ENCODE peak calls at places on chromosomes 6 and 20, in ten cellular contexts. K is epithelial cell of esophagus, A is GM06990, I is Calu3, F is right lobe of liver, J is psoas muscle, W is cardiac fibroblast, N is cardiac muscle cell, O is suprapubic skin, X is tibial nerve. G is an unnamed sample.

GRCh38 chr20:38278763-38279162 is 18.2 kb upstream of the KIAA1755 start:
- DNase-seq in N (no peak), X (no peak), O (peak), F (peak), W (no peak), I (no peak), K (no peak), J (no peak), A (no peak), G (no peak)

GRCh38 chr20:43409041-43409913 is 48.4 kb upstream of the SRSF6 start:
- DNase-seq in K (peak), I (peak), F (no peak), A (no peak), J (no peak), X (no peak), N (peak), O (no peak), W (peak), G (no peak)

GRCh38 chr6:25286891-25287290 is 7.7 kb downstream of the CARMIL1 start:
- DNase-seq in W (no peak), J (no peak), N (no peak), X (no peak), O (no peak), A (no peak), F (no peak), K (peak), I (no peak), G (no peak)

GRCh38 chr20:9298906-9299305 is 215.5 kb upstream of the LAMP5 start:
- DNase-seq in F (no peak), W (no peak), X (no peak), A (no peak), O (no peak), I (no peak), K (peak), N (no peak), J (no peak), G (no peak)

GRCh38 chr6:11179088-11179977 is 53.1 kb downstream of the NEDD9 start:
- DNase-seq in K (no peak), J (no peak), W (no peak), X (no peak), F (no peak), I (peak), O (no peak), A (no peak), N (no peak), G (no peak)

GRCh38 chr20:24451992-24452391 is 17.4 kb upstream of the SYNDIG1 start:
- DNase-seq in W (no peak), J (no peak), A (no peak), K (no peak), O (no peak), N (no peak), F (no peak), X (no peak), I (no peak), G (no peak)

GRCh38 chr6:1481326-1481725 is 92.0 kb downstream of the FOXF2 start:
- DNase-seq in F (peak), J (no peak), N (no peak), A (no peak), O (no peak), K (peak), W (peak), X (no peak), I (no peak), G (no peak)

GRCh38 chr20:50110141-50111047 is 2.6 kb downstream of the UBE2V1 start:
- DNase-seq in N (no peak), O (peak), J (no peak), F (no peak), K (peak), A (peak), W (peak), X (no peak), I (no peak), G (peak)

GRCh38 chr6:149289192-149289741 is 28.2 kb upstream of the TAB2 start:
- DNase-seq in O (no peak), K (no peak), N (no peak), X (no peak), J (no peak), A (no peak), F (no peak), W (no peak), I (no peak), G (no peak)

GRCh38 chr6:36524871-36525270 is 22.4 kb downstream of the STK38 start:
- DNase-seq in J (no peak), N (no peak), O (no peak), A (no peak), X (no peak), F (no peak), K (peak), I (no peak), W (no peak), G (no peak)

GRCh38 chr6:139457482-139457881 is 83.0 kb upstream of the CITED2 start:
- DNase-seq in X (no peak), N (no peak), O (no peak), I (no peak), A (no peak), W (no peak), F (no peak), J (no peak), K (peak), G (no peak)

GRCh38 chr20:49252556-49253350 is 25.1 kb downstream of the ZNFX1 start:
- DNase-seq in F (no peak), J (no peak), A (no peak), N (no peak), O (no peak), K (no peak), I (no peak), W (no peak), X (no peak), G (no peak)

GRCh38 chr6:6434151-6434550 is 113.7 kb upstream of the F13A1 start:
- DNase-seq in F (no peak), N (no peak), W (no peak), O (no peak), X (no peak), A (no peak), I (no peak), K (peak), J (no peak), G (no peak)

GRCh38 chr6:168035098-168035660 is 37.7 kb downstream of the KIF25 start:
- DNase-seq in F (peak), J (peak), X (no peak), O (peak), I (peak), K (peak), A (no peak), W (peak), N (peak), G (no peak)

GRCh38 chr6:56364482-56365313 is 117.3 kb upstream of the COL21A1 start:
- DNase-seq in F (no peak), I (no peak), J (no peak), K (no peak), O (no peak), A (no peak), N (no peak), W (peak), X (no peak), G (no peak)

GRCh38 chr20:58645277-58645968 is 5.7 kb upstream of the STX16 start:
- DNase-seq in W (peak), X (no peak), K (peak), A (no peak), J (no peak), F (peak), N (no peak), I (peak), O (peak), G (no peak)

GRCh38 chr20:23257848-23258746 is 92.5 kb upstream of the NXT1 start:
- DNase-seq in O (peak), J (no peak), W (peak), K (peak), F (no peak), I (no peak), N (no peak), A (no peak), X (no peak), G (no peak)

GRCh38 chr20:22617160-22617559 is 32.8 kb upstream of the FOXA2 start:
- DNase-seq in F (peak), O (no peak), J (no peak), X (no peak), N (peak), A (no peak), W (no peak), K (peak), I (peak), G (no peak)

GRCh38 chr6:96522469-96523009 is 933 bp downstream of the UFL1 start:
- DNase-seq in I (no peak), N (peak), X (no peak), K (peak), W (peak), F (no peak), O (no peak), A (peak), J (no peak), G (no peak)

GRCh38 chr6:113642390-113642713 is 214.8 kb upstream of the MARCKS start:
- DNase-seq in X (no peak), O (no peak), K (no peak), A (no peak), F (no peak), N (no peak), I (no peak), J (no peak), W (no peak), G (no peak)

GRCh38 chr6:22149501-22150490 is 147.0 kb downstream of the PRL start:
- DNase-seq in O (no peak), J (no peak), N (peak), A (no peak), I (no peak), K (no peak), W (peak), F (no peak), X (no peak), G (no peak)

GRCh38 chr6:13763740-13764381 is 50.5 kb downstream of the MCUR1 start:
- DNase-seq in F (no peak), J (no peak), K (no peak), W (no peak), X (no peak), I (no peak), N (no peak), O (no peak), A (peak), G (peak)

GRCh38 chr6:127190552-127190951 is 72.1 kb downstream of the RSPO3 start:
- DNase-seq in K (peak), J (no peak), I (no peak), W (peak), A (no peak), O (no peak), F (no peak), N (peak), X (no peak), G (no peak)

GRCh38 chr6:32195652-32195901 is 3.1 kb upstream of the GPSM3 start:
- DNase-seq in W (peak), I (peak), J (peak), F (peak), O (peak), X (peak), K (peak), A (peak), N (peak), G (peak)

GRCh38 chr6:32194825-32195651 is 2.6 kb upstream of the GPSM3 start:
- DNase-seq in K (peak), I (peak), X (no peak), J (no peak), O (no peak), F (no peak), W (peak), N (peak), A (no peak), G (no peak)

GRCh38 chr6:32196682-32197616 is 4.5 kb upstream of the GPSM3 start:
- DNase-seq in K (no peak), F (no peak), J (peak), W (peak), N (no peak), O (no peak), X (no peak), A (no peak), I (peak), G (peak)

GRCh38 chr6:32194388-32194787 is 1.9 kb upstream of the GPSM3 start:
- DNase-seq in N (no peak), W (no peak), J (no peak), K (no peak), I (no peak), X (no peak), O (no peak), A (no peak), F (no peak), G (no peak)

DNA sequence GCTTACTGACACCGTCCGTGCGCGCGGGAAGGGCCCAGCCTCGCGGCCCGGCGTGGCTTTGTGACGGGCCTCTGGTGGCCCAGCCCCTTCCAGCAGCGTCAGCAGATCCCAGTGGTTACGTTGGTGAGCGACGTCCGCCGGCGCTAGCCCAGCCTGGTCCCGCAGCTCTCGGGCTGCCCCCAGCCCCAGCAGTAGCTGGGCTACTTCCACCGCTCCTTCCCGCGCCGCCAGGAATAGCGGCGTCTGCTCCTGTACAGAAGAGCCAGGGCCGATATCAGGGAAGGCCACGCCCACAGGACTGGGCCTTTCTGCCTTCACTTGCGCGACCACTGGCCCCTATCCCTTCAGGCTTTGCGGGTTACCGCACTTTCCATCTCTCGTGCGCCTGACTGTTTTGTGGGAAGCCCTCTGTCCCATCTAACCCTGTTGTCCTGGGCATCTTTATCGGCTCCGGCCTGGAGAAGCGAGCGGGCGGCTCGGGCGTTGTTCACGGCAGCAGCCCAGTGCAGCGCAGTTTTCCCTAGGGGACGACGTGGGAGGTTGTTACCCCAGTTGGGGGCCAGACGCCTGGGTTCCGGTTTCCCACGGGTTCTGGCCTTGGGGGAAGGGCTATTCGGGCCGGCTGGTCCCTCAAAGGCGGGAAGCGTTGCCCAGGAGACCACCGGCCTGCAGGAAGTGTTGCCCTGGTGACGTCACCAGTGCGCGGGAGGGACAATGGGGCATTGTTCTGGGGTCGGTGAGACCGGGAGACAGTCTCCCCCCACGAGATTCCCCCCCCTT is 3.6 kb upstream of the GPSM3 start:
- DNase-seq in X (peak), I (peak), O (peak), A (peak), K (peak), W (peak), J (peak), N (peak), F (peak), G (peak)
- TF ChIP-seq CTCF in X (peak), I (no peak), O (no peak), A (no peak), K (no peak), W (no peak), J (no peak), N (no peak), F (no peak), G (no peak)

GRCh38 chr20:33600414-33600813 is 61.7 kb upstream of the C20orf144 start:
- DNase-seq in K (no peak), F (no peak), X (no peak), N (no peak), J (no peak), I (no peak), W (no peak), A (no peak), O (no peak), G (no peak)
- TF ChIP-seq CTCF in K (no peak), F (no peak), X (no peak), N (no peak), J (no peak), I (no peak), W (no peak), A (no peak), O (no peak), G (no peak)

GRCh38 chr6:120671519-120671918 is 662.8 kb downstream of the TBC1D32 start:
- DNase-seq in W (no peak), J (no peak), X (no peak), A (no peak), I (no peak), O (no peak), N (peak), F (no peak), K (no peak), G (no peak)
- TF ChIP-seq CTCF in W (no peak), J (no peak), X (no peak), A (no peak), I (no peak), O (no peak), N (no peak), F (no peak), K (no peak), G (no peak)

DNA sequence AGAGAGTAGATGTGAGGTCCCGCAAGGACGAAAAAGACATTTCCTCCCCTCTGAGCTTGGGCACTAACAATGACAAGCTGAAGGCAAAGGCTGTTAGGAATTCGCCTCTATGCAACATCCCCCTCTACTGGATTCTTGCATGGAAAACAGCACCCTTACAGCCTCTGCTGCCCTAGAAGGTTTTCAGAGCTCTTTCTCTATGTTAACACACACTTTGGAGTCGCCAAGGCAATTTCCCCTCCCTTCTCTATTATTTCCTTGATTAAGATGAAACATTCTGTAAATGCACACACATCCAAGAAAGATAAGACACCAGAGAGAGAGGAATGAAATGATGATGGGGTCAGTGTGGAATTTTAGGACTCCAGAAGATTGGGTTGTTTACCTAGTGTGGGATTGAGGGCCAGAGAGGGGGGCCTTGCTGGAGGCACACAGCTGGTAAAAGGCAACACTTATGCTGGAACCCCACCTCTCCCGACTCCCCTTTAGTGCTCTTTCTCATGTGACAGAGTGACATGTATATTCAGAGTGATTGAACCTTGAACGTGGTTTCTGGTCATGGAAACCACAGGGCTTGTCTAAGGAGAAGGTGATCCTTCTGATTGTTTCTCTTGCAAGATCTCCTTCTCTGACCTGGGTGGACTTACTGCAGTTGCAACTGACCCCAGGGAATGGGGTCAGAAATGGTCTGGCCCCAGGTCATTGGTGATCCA is 300.7 kb downstream of the CLIC5 start:
- DNase-seq in W (peak), O (no peak), N (peak), I (peak), J (no peak), K (peak), F (peak), X (no peak), A (no peak), G (peak)
- TF ChIP-seq CTCF in W (peak), O (peak), N (peak), I (peak), J (peak), K (peak), F (peak), X (peak), A (peak), G (peak)

GRCh38 chr6:23752414-23752813 is 373.6 kb upstream of the NRSN1 start:
- DNase-seq in O (no peak), F (no peak), N (no peak), K (no peak), X (no peak), J (no peak), W (no peak), A (no peak), I (no peak), G (no peak)

GRCh38 chr6:23754197-23754596 is 371.8 kb upstream of the NRSN1 start:
- DNase-seq in I (no peak), W (no peak), N (no peak), A (no peak), X (no peak), J (no peak), O (no peak), F (no peak), K (peak), G (no peak)
- TF ChIP-seq CTCF in I (no peak), W (no peak), N (no peak), A (no peak), X (no peak), J (no peak), O (no peak), F (no peak), K (no peak), G (no peak)

GRCh38 chr6:37835923-37836322 is 16.4 kb downstream of the ZFAND3 start:
- DNase-seq in J (no peak), X (no peak), K (no peak), I (no peak), F (no peak), A (no peak), N (no peak), O (no peak), W (no peak), G (no peak)
- TF ChIP-seq CTCF in J (no peak), X (no peak), K (no peak), I (no peak), F (no peak), A (no peak), N (no peak), O (no peak), W (no peak), G (no peak)

DNA sequence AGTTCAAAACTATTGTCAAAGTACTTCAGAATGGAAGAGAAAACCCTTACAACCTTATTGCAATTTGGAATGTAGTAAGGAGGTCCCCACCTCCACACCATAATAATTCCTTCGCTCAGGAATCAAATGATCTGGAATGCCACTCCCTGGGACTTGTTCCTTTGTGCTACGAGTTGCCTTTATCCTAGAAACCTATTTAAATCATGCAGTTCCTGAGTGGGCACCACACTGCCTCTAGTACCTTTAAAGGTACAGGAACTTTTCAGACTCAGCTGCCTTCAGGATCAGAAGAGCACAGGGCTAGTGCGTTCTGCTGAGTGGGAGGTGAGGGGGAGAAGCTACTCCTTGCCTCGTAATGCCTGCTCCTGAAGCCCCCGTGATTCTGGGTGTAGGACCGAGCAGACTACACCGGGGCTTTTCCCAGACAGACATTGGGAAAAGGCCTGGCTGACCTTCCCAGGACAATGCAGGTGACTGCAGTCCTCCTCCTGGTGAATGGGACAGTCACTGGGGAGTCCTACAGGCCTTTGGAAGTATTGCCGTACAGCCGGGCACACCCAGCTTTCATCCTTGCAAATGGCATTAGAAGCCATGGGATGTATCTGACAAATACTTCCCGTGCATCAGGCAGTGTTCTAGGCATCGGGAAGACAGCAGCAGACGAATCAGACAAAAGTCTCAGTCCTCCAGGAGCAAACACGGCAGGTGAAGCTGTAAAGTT is 11.8 kb upstream of the TUBB2B start:
- DNase-seq in K (no peak), A (no peak), X (no peak), F (no peak), O (no peak), I (no peak), W (no peak), N (no peak), J (no peak), G (no peak)
- TF ChIP-seq CTCF in K (peak), A (no peak), X (no peak), F (peak), O (no peak), I (no peak), W (peak), N (peak), J (no peak), G (no peak)

GRCh38 chr6:169487579-169488205 is 214.1 kb downstream of the WDR27 start:
- DNase-seq in F (no peak), N (no peak), J (no peak), K (no peak), O (no peak), I (peak), W (peak), A (no peak), X (no peak), G (no peak)
- TF ChIP-seq CTCF in F (peak), N (peak), J (no peak), K (peak), O (peak), I (no peak), W (no peak), A (no peak), X (no peak), G (no peak)

DNA sequence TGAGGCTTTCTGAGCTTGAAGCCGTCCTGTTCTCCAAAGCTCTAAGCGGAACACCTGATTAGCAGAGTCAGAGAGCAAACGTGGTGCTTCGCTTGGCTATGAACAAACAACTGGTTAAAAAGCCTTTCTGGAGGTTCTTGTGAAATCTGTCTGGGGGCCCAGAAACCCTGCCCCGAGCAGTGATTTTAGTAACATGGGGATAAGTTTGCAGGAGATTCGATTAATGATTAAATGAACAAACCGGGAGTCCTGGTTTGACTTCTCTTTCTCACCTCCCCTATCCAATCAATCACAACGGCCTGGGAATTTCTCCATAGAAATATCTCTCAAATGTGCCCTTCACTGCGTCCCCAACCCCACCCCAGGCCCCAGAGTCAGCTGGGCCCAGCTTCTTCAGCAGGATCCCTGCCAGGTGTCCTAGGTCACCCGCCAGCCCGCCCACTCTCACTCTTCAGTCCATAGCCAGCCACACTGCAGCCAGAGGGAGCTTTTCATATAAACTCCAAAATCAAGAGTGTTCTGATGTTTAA is 43.6 kb downstream of the ZDHHC14 start:
- DNase-seq in F (peak), J (no peak), O (no peak), N (peak), W (no peak), X (no peak), K (no peak), A (no peak), I (peak), G (no peak)
- TF ChIP-seq CTCF in F (peak), J (no peak), O (no peak), N (no peak), W (no peak), X (no peak), K (no peak), A (no peak), I (no peak), G (no peak)